ENCODE peak calls at places on chromosomes 5 and 9, in ten cellular contexts. One of them, this sample, is unnamed.

GRCh38 chr9:135581636-135582426 is 20.3 kb downstream of the PAEP start:
- DNase-seq in OCI-LY7: no peak
- DNase-seq in PC-3: no peak
- DNase-seq in psoas muscle: no peak
- DNase-seq in left ventricle myocardium inferior: no peak
- DNase-seq in Peyer's patch: peak; percentile 18
- DNase-seq in left lung: no peak
- DNase-seq in cardiac muscle cell: no peak
- DNase-seq in tibial nerve: no peak
- DNase-seq in tibial artery: no peak
- DNase-seq in this sample: no peak

GRCh38 chr5:8686707-8687106 is 817.8 kb downstream of the MTRR start:
- DNase-seq in left ventricle myocardium inferior: no peak
- DNase-seq in OCI-LY7: no peak
- DNase-seq in tibial artery: no peak
- DNase-seq in Peyer's patch: no peak
- DNase-seq in cardiac muscle cell: peak; percentile 76
- DNase-seq in PC-3: no peak
- DNase-seq in left lung: no peak
- DNase-seq in tibial nerve: no peak
- DNase-seq in psoas muscle: no peak
- DNase-seq in this sample: no peak

GRCh38 chr9:86282077-86282978 is at the start of gene ISCA1:
- DNase-seq in cardiac muscle cell: peak; percentile 95
- DNase-seq in tibial nerve: peak; percentile 98
- DNase-seq in OCI-LY7: peak; percentile 95
- DNase-seq in psoas muscle: peak; percentile 99
- DNase-seq in left lung: peak; percentile 95
- DNase-seq in PC-3: peak; percentile 83
- DNase-seq in Peyer's patch: peak; percentile 99
- DNase-seq in left ventricle myocardium inferior: peak; percentile 98
- DNase-seq in tibial artery: peak; percentile 98
- DNase-seq in this sample: peak; percentile 95

GRCh38 chr9:5140151-5140550 is 45.3 kb downstream of the INSL6 start:
- DNase-seq in cardiac muscle cell: no peak
- DNase-seq in left ventricle myocardium inferior: no peak
- DNase-seq in psoas muscle: no peak
- DNase-seq in tibial artery: no peak
- DNase-seq in left lung: no peak
- DNase-seq in Peyer's patch: no peak
- DNase-seq in OCI-LY7: no peak
- DNase-seq in tibial nerve: no peak
- DNase-seq in PC-3: no peak
- DNase-seq in this sample: no peak

GRCh38 chr5:40578501-40579451 is 100.9 kb upstream of the PTGER4 start:
- DNase-seq in OCI-LY7: no peak
- DNase-seq in tibial nerve: no peak
- DNase-seq in psoas muscle: no peak
- DNase-seq in left ventricle myocardium inferior: no peak
- DNase-seq in cardiac muscle cell: peak; percentile 35
- DNase-seq in Peyer's patch: no peak
- DNase-seq in left lung: no peak
- DNase-seq in tibial artery: no peak
- DNase-seq in PC-3: peak; percentile 80
- DNase-seq in this sample: peak; percentile 54

GRCh38 chr5:153900703-153901395 is 137.9 kb downstream of the FAM114A2 start:
- DNase-seq in tibial artery: no peak
- DNase-seq in cardiac muscle cell: peak; percentile 25
- DNase-seq in tibial nerve: no peak
- DNase-seq in OCI-LY7: no peak
- DNase-seq in left lung: no peak
- DNase-seq in Peyer's patch: no peak
- DNase-seq in left ventricle myocardium inferior: no peak
- DNase-seq in PC-3: peak; percentile 16
- DNase-seq in psoas muscle: peak; percentile 14
- DNase-seq in this sample: no peak

GRCh38 chr5:171661146-171661545 is 124.5 kb upstream of the SMIM23 start:
- DNase-seq in Peyer's patch: no peak
- DNase-seq in left ventricle myocardium inferior: no peak
- DNase-seq in OCI-LY7: no peak
- DNase-seq in cardiac muscle cell: peak; percentile 10
- DNase-seq in psoas muscle: no peak
- DNase-seq in left lung: no peak
- DNase-seq in tibial nerve: no peak
- DNase-seq in PC-3: no peak
- DNase-seq in tibial artery: no peak
- DNase-seq in this sample: no peak

GRCh38 chr9:105007143-105007542 is 79.2 kb upstream of the ABCA1 start:
- DNase-seq in PC-3: peak; percentile 72
- DNase-seq in Peyer's patch: peak; percentile 57
- DNase-seq in tibial nerve: no peak
- DNase-seq in OCI-LY7: no peak
- DNase-seq in cardiac muscle cell: peak; percentile 92
- DNase-seq in left ventricle myocardium inferior: no peak
- DNase-seq in left lung: peak; percentile 57
- DNase-seq in psoas muscle: peak; percentile 17
- DNase-seq in tibial artery: no peak
- DNase-seq in this sample: no peak

GRCh38 chr9:92726971-92727715 is 37.5 kb downstream of the BICD2 start:
- DNase-seq in cardiac muscle cell: peak; percentile 54
- DNase-seq in PC-3: no peak
- DNase-seq in OCI-LY7: peak; percentile 82
- DNase-seq in left lung: no peak
- DNase-seq in tibial nerve: no peak
- DNase-seq in left ventricle myocardium inferior: peak; percentile 52
- DNase-seq in psoas muscle: no peak
- DNase-seq in Peyer's patch: peak; percentile 46
- DNase-seq in tibial artery: no peak
- DNase-seq in this sample: no peak

GRCh38 chr5:72427488-72428437 is 79.4 kb downstream of the ZNF366 start:
- DNase-seq in left ventricle myocardium inferior: no peak
- DNase-seq in PC-3: no peak
- DNase-seq in psoas muscle: no peak
- DNase-seq in left lung: no peak
- DNase-seq in cardiac muscle cell: peak; percentile 63
- DNase-seq in Peyer's patch: no peak
- DNase-seq in tibial nerve: no peak
- DNase-seq in OCI-LY7: no peak
- DNase-seq in tibial artery: no peak
- DNase-seq in this sample: no peak

GRCh38 chr5:117829646-117830045 is 1158.7 kb downstream of the DTWD2 start:
- DNase-seq in tibial artery: no peak
- DNase-seq in psoas muscle: no peak
- DNase-seq in OCI-LY7: no peak
- DNase-seq in tibial nerve: no peak
- DNase-seq in cardiac muscle cell: no peak
- DNase-seq in left lung: no peak
- DNase-seq in Peyer's patch: no peak
- DNase-seq in PC-3: no peak
- DNase-seq in left ventricle myocardium inferior: no peak
- DNase-seq in this sample: no peak

GRCh38 chr5:9361835-9362234 is 184.0 kb downstream of the SEMA5A start:
- DNase-seq in left ventricle myocardium inferior: peak; percentile 24
- DNase-seq in PC-3: peak; percentile 97
- DNase-seq in Peyer's patch: peak; percentile 84
- DNase-seq in psoas muscle: peak; percentile 18
- DNase-seq in tibial nerve: no peak
- DNase-seq in left lung: no peak
- DNase-seq in OCI-LY7: peak; percentile 58
- DNase-seq in tibial artery: no peak
- DNase-seq in cardiac muscle cell: peak; percentile 82
- DNase-seq in this sample: peak; percentile 24

GRCh38 chr9:116190997-116191396 is 37.4 kb downstream of the PAPPA start:
- DNase-seq in Peyer's patch: no peak
- DNase-seq in cardiac muscle cell: peak; percentile 77
- DNase-seq in tibial artery: no peak
- DNase-seq in left lung: no peak
- DNase-seq in psoas muscle: no peak
- DNase-seq in PC-3: peak; percentile 80
- DNase-seq in OCI-LY7: no peak
- DNase-seq in tibial nerve: no peak
- DNase-seq in left ventricle myocardium inferior: no peak
- DNase-seq in this sample: no peak

GRCh38 chr9:9973062-9973461 is 639.7 kb downstream of the PTPRD start:
- DNase-seq in tibial nerve: no peak
- DNase-seq in tibial artery: no peak
- DNase-seq in psoas muscle: no peak
- DNase-seq in cardiac muscle cell: no peak
- DNase-seq in PC-3: no peak
- DNase-seq in left ventricle myocardium inferior: no peak
- DNase-seq in Peyer's patch: no peak
- DNase-seq in OCI-LY7: no peak
- DNase-seq in left lung: no peak
- DNase-seq in this sample: no peak

GRCh38 chr5:133735346-133735745 is 123.0 kb upstream of the FSTL4 start:
- DNase-seq in OCI-LY7: no peak
- DNase-seq in psoas muscle: no peak
- DNase-seq in left ventricle myocardium inferior: no peak
- DNase-seq in cardiac muscle cell: peak; percentile 22
- DNase-seq in PC-3: peak; percentile 83
- DNase-seq in tibial artery: no peak
- DNase-seq in left lung: no peak
- DNase-seq in Peyer's patch: no peak
- DNase-seq in tibial nerve: no peak
- DNase-seq in this sample: no peak

GRCh38 chr9:81776834-81777233 is 87.5 kb upstream of the TLE1 start:
- DNase-seq in tibial nerve: no peak
- DNase-seq in PC-3: no peak
- DNase-seq in OCI-LY7: no peak
- DNase-seq in cardiac muscle cell: no peak
- DNase-seq in Peyer's patch: no peak
- DNase-seq in left lung: no peak
- DNase-seq in psoas muscle: no peak
- DNase-seq in left ventricle myocardium inferior: no peak
- DNase-seq in tibial artery: no peak
- DNase-seq in this sample: no peak

GRCh38 chr5:1737790-1738405 is 61.7 kb downstream of the MRPL36 start:
- DNase-seq in tibial artery: no peak
- DNase-seq in left lung: no peak
- DNase-seq in cardiac muscle cell: peak; percentile 33
- DNase-seq in tibial nerve: no peak
- DNase-seq in psoas muscle: no peak
- DNase-seq in OCI-LY7: peak; percentile 68
- DNase-seq in Peyer's patch: peak; percentile 51
- DNase-seq in PC-3: peak; percentile 53
- DNase-seq in left ventricle myocardium inferior: no peak
- DNase-seq in this sample: peak; percentile 54

GRCh38 chr5:36045895-36046294 is 20.8 kb downstream of the UGT3A2 start:
- DNase-seq in Peyer's patch: no peak
- DNase-seq in left lung: no peak
- DNase-seq in tibial nerve: no peak
- DNase-seq in OCI-LY7: no peak
- DNase-seq in tibial artery: no peak
- DNase-seq in cardiac muscle cell: no peak
- DNase-seq in psoas muscle: no peak
- DNase-seq in PC-3: no peak
- DNase-seq in left ventricle myocardium inferior: no peak
- DNase-seq in this sample: no peak
- H3K36me3 ChIP-seq in Peyer's patch: no peaks in the 10 kb centered on the region
- H3K36me3 ChIP-seq in left lung: no peaks in the 10 kb centered on the region
- H3K36me3 ChIP-seq in tibial nerve: no peaks in the 10 kb centered on the region
- H3K36me3 ChIP-seq in OCI-LY7: no peaks in the 10 kb centered on the region
- H3K36me3 ChIP-seq in tibial artery: no peaks in the 10 kb centered on the region
- H3K36me3 ChIP-seq in cardiac muscle cell: no peaks in the 10 kb centered on the region
- H3K36me3 ChIP-seq in psoas muscle: no peaks in the 10 kb centered on the region
- H3K36me3 ChIP-seq in PC-3: no peaks in the 10 kb centered on the region
- H3K36me3 ChIP-seq in left ventricle myocardium inferior: no peaks in the 10 kb centered on the region
- H3K36me3 ChIP-seq in this sample: no peaks in the 10 kb centered on the region

DNA sequence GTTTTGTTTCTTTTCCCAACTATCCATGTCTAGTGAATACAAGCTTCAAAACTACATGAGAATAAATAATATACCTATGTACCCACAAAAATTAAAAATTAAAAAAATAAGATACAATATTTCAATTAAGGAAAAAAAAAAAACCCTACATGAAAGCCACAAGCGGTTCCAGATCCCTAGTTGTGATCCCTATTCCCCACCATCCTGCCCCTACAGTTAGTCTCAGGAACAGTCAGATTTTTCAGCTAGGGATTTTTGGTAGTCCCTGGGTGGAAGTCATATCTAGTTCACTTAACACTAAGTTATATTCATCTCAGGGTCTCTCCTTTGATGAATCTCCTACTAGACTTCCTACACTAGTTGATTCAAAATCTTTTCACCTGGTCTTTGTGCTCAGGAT is 18.5 kb upstream of the PCDHB1 start:
- DNase-seq in Peyer's patch: no peak
- DNase-seq in OCI-LY7: no peak
- DNase-seq in psoas muscle: no peak
- DNase-seq in left ventricle myocardium inferior: no peak
- DNase-seq in PC-3: no peak
- DNase-seq in tibial nerve: no peak
- DNase-seq in left lung: no peak
- DNase-seq in tibial artery: no peak
- DNase-seq in cardiac muscle cell: no peak
- DNase-seq in this sample: no peak
- H3K36me3 ChIP-seq in Peyer's patch: no peaks in the 10 kb centered on the region
- H3K36me3 ChIP-seq in OCI-LY7: no peaks in the 10 kb centered on the region
- H3K36me3 ChIP-seq in psoas muscle: no peaks in the 10 kb centered on the region
- H3K36me3 ChIP-seq in left ventricle myocardium inferior: no peaks in the 10 kb centered on the region
- H3K36me3 ChIP-seq in PC-3: no peaks in the 10 kb centered on the region
- H3K36me3 ChIP-seq in tibial nerve: no peaks in the 10 kb centered on the region
- H3K36me3 ChIP-seq in left lung: no peaks in the 10 kb centered on the region
- H3K36me3 ChIP-seq in tibial artery: no peaks in the 10 kb centered on the region
- H3K36me3 ChIP-seq in cardiac muscle cell: no peaks in the 10 kb centered on the region
- H3K36me3 ChIP-seq in this sample: no peaks in the 10 kb centered on the region

GRCh38 chr5:177437623-177438022 is 9.0 kb upstream of the PRR7 start:
- DNase-seq in cardiac muscle cell: no peak
- DNase-seq in PC-3: no peak
- DNase-seq in left lung: no peak
- DNase-seq in tibial nerve: no peak
- DNase-seq in OCI-LY7: no peak
- DNase-seq in psoas muscle: no peak
- DNase-seq in tibial artery: no peak
- DNase-seq in left ventricle myocardium inferior: no peak
- DNase-seq in Peyer's patch: no peak
- DNase-seq in this sample: no peak
- H3K36me3 ChIP-seq in cardiac muscle cell: peaks cover 33% of the 10 kb centered on the region
- H3K36me3 ChIP-seq in PC-3: peaks cover 28% of the 10 kb centered on the region
- H3K36me3 ChIP-seq in left lung: no peaks in the 10 kb centered on the region
- H3K36me3 ChIP-seq in tibial nerve: peaks cover 97% of the 10 kb centered on the region
- H3K36me3 ChIP-seq in OCI-LY7: peaks cover 91% of the 10 kb centered on the region
- H3K36me3 ChIP-seq in psoas muscle: no peaks in the 10 kb centered on the region
- H3K36me3 ChIP-seq in tibial artery: peaks cover 96% of the 10 kb centered on the region
- H3K36me3 ChIP-seq in left ventricle myocardium inferior: peaks cover 80% of the 10 kb centered on the region
- H3K36me3 ChIP-seq in Peyer's patch: no peaks in the 10 kb centered on the region
- H3K36me3 ChIP-seq in this sample: peaks cover 80% of the 10 kb centered on the region

DNA sequence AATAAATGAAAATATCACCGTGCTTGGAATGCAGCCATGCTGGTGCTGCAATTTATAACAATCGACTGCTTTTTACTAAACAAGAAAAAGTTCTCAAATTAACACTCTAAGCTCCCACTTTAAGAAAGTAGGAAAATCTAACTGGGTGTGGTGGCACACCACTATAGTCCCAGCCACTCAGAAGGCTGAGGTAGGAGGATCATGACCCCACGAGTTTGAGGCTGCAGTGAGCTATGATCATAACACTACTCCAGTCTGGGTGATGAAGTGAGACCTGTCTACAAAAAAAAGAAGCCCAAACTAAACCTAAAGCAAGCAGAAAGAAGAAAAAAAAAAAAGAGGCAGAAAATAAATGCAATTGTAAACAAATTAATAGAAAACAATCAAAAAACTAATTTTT is 10.5 kb downstream of the CCNG1 start:
- DNase-seq in PC-3: no peak
- DNase-seq in left lung: no peak
- DNase-seq in psoas muscle: no peak
- DNase-seq in left ventricle myocardium inferior: no peak
- DNase-seq in OCI-LY7: no peak
- DNase-seq in Peyer's patch: no peak
- DNase-seq in tibial nerve: no peak
- DNase-seq in cardiac muscle cell: no peak
- DNase-seq in tibial artery: no peak
- DNase-seq in this sample: no peak
- H3K36me3 ChIP-seq in PC-3: peaks cover 51% of the 10 kb centered on the region
- H3K36me3 ChIP-seq in left lung: no peaks in the 10 kb centered on the region
- H3K36me3 ChIP-seq in psoas muscle: no peaks in the 10 kb centered on the region
- H3K36me3 ChIP-seq in left ventricle myocardium inferior: peaks cover 84% of the 10 kb centered on the region
- H3K36me3 ChIP-seq in OCI-LY7: peaks cover 98% of the 10 kb centered on the region
- H3K36me3 ChIP-seq in Peyer's patch: no peaks in the 10 kb centered on the region
- H3K36me3 ChIP-seq in tibial nerve: peaks cover 98% of the 10 kb centered on the region
- H3K36me3 ChIP-seq in cardiac muscle cell: peaks cover 65% of the 10 kb centered on the region
- H3K36me3 ChIP-seq in tibial artery: peaks cover 57% of the 10 kb centered on the region
- H3K36me3 ChIP-seq in this sample: peaks cover 52% of the 10 kb centered on the region

This sample was measured in CD4-positive, CD25-positive, alpha-beta regulatory T cell.